ENCODE peak calls at places on chromosomes 1 and 21, in eight cellular contexts. One of them, this sample, is unnamed.

GRCh38 chr1:231702804-231703203 is 76.2 kb downstream of the DISC1 start:
- DNase-seq in activated CD4-positive, alpha-beta T cell treated with anti-CD3 and anti-CD28 coated beads, Interleukin-2, amount 50 U/mL, for 48 hours: no peak
- DNase-seq in AG20443: peak; percentile 52
- DNase-seq in activated naive CD8-positive, alpha-beta T cell treated with anti-CD3 and anti-CD28 coated beads, Interleukin-2, amount 50 U/mL, for 16 hours: no peak
- DNase-seq in fibroblast of lung: no peak
- DNase-seq in CD4-positive, alpha-beta T cell: no peak
- DNase-seq in ovary: no peak
- DNase-seq in activated T-cell treated with anti-CD3 and anti-CD28 coated beads for 24 hours: no peak
- DNase-seq in this sample: no peak

GRCh38 chr1:205270764-205271163 is 43.0 kb downstream of the TMCC2 start:
- DNase-seq in activated naive CD8-positive, alpha-beta T cell treated with anti-CD3 and anti-CD28 coated beads, Interleukin-2, amount 50 U/mL, for 16 hours: no peak
- DNase-seq in ovary: no peak
- DNase-seq in activated CD4-positive, alpha-beta T cell treated with anti-CD3 and anti-CD28 coated beads, Interleukin-2, amount 50 U/mL, for 48 hours: no peak
- DNase-seq in activated T-cell treated with anti-CD3 and anti-CD28 coated beads for 24 hours: no peak
- DNase-seq in fibroblast of lung: peak; percentile 33
- DNase-seq in CD4-positive, alpha-beta T cell: no peak
- DNase-seq in AG20443: peak; percentile 67
- DNase-seq in this sample: peak; percentile 52

GRCh38 chr1:99554727-99555126 is 91.2 kb upstream of the PALMD start:
- DNase-seq in fibroblast of lung: no peak
- DNase-seq in ovary: no peak
- DNase-seq in activated naive CD8-positive, alpha-beta T cell treated with anti-CD3 and anti-CD28 coated beads, Interleukin-2, amount 50 U/mL, for 16 hours: no peak
- DNase-seq in CD4-positive, alpha-beta T cell: no peak
- DNase-seq in activated T-cell treated with anti-CD3 and anti-CD28 coated beads for 24 hours: no peak
- DNase-seq in activated CD4-positive, alpha-beta T cell treated with anti-CD3 and anti-CD28 coated beads, Interleukin-2, amount 50 U/mL, for 48 hours: no peak
- DNase-seq in AG20443: no peak
- DNase-seq in this sample: no peak

GRCh38 chr1:84698151-84698651 is 7.9 kb upstream of the SSX2IP start:
- DNase-seq in CD4-positive, alpha-beta T cell: no peak
- DNase-seq in fibroblast of lung: peak; percentile 95
- DNase-seq in activated T-cell treated with anti-CD3 and anti-CD28 coated beads for 24 hours: no peak
- DNase-seq in activated CD4-positive, alpha-beta T cell treated with anti-CD3 and anti-CD28 coated beads, Interleukin-2, amount 50 U/mL, for 48 hours: no peak
- DNase-seq in activated naive CD8-positive, alpha-beta T cell treated with anti-CD3 and anti-CD28 coated beads, Interleukin-2, amount 50 U/mL, for 16 hours: no peak
- DNase-seq in ovary: no peak
- DNase-seq in AG20443: peak; percentile 76
- DNase-seq in this sample: peak; percentile 76

GRCh38 chr1:85579619-85580018 is 942 bp upstream of the CCN1 start:
- DNase-seq in AG20443: peak; percentile 51
- DNase-seq in activated naive CD8-positive, alpha-beta T cell treated with anti-CD3 and anti-CD28 coated beads, Interleukin-2, amount 50 U/mL, for 16 hours: no peak
- DNase-seq in fibroblast of lung: peak; percentile 69
- DNase-seq in activated CD4-positive, alpha-beta T cell treated with anti-CD3 and anti-CD28 coated beads, Interleukin-2, amount 50 U/mL, for 48 hours: no peak
- DNase-seq in ovary: peak; percentile 37
- DNase-seq in activated T-cell treated with anti-CD3 and anti-CD28 coated beads for 24 hours: no peak
- DNase-seq in CD4-positive, alpha-beta T cell: no peak
- DNase-seq in this sample: peak; percentile 86

GRCh38 chr21:43889055-43889454 is 24.0 kb downstream of the AGPAT3 start:
- DNase-seq in CD4-positive, alpha-beta T cell: no peak
- DNase-seq in fibroblast of lung: no peak
- DNase-seq in activated naive CD8-positive, alpha-beta T cell treated with anti-CD3 and anti-CD28 coated beads, Interleukin-2, amount 50 U/mL, for 16 hours: no peak
- DNase-seq in activated T-cell treated with anti-CD3 and anti-CD28 coated beads for 24 hours: no peak
- DNase-seq in AG20443: no peak
- DNase-seq in ovary: no peak
- DNase-seq in activated CD4-positive, alpha-beta T cell treated with anti-CD3 and anti-CD28 coated beads, Interleukin-2, amount 50 U/mL, for 48 hours: no peak
- DNase-seq in this sample: no peak

GRCh38 chr1:42311138-42311537 is 23.9 kb downstream of the FOXJ3 start:
- DNase-seq in activated T-cell treated with anti-CD3 and anti-CD28 coated beads for 24 hours: no peak
- DNase-seq in AG20443: no peak
- DNase-seq in activated naive CD8-positive, alpha-beta T cell treated with anti-CD3 and anti-CD28 coated beads, Interleukin-2, amount 50 U/mL, for 16 hours: no peak
- DNase-seq in fibroblast of lung: no peak
- DNase-seq in activated CD4-positive, alpha-beta T cell treated with anti-CD3 and anti-CD28 coated beads, Interleukin-2, amount 50 U/mL, for 48 hours: no peak
- DNase-seq in CD4-positive, alpha-beta T cell: no peak
- DNase-seq in ovary: no peak
- DNase-seq in this sample: no peak

GRCh38 chr1:228471762-228472398 is 15.3 kb upstream of the RNF187 start:
- DNase-seq in fibroblast of lung: peak; percentile 64
- DNase-seq in activated T-cell treated with anti-CD3 and anti-CD28 coated beads for 24 hours: no peak
- DNase-seq in AG20443: peak; percentile 48
- DNase-seq in activated naive CD8-positive, alpha-beta T cell treated with anti-CD3 and anti-CD28 coated beads, Interleukin-2, amount 50 U/mL, for 16 hours: no peak
- DNase-seq in ovary: no peak
- DNase-seq in CD4-positive, alpha-beta T cell: no peak
- DNase-seq in activated CD4-positive, alpha-beta T cell treated with anti-CD3 and anti-CD28 coated beads, Interleukin-2, amount 50 U/mL, for 48 hours: no peak
- DNase-seq in this sample: peak; percentile 34

GRCh38 chr1:3248416-3249141 is 179.6 kb downstream of the PRDM16 start:
- DNase-seq in CD4-positive, alpha-beta T cell: no peak
- DNase-seq in ovary: no peak
- DNase-seq in AG20443: no peak
- DNase-seq in activated naive CD8-positive, alpha-beta T cell treated with anti-CD3 and anti-CD28 coated beads, Interleukin-2, amount 50 U/mL, for 16 hours: no peak
- DNase-seq in fibroblast of lung: no peak
- DNase-seq in activated CD4-positive, alpha-beta T cell treated with anti-CD3 and anti-CD28 coated beads, Interleukin-2, amount 50 U/mL, for 48 hours: no peak
- DNase-seq in activated T-cell treated with anti-CD3 and anti-CD28 coated beads for 24 hours: no peak
- DNase-seq in this sample: no peak

GRCh38 chr1:193786996-193787546 is 600.7 kb upstream of the B3GALT2 start:
- DNase-seq in activated CD4-positive, alpha-beta T cell treated with anti-CD3 and anti-CD28 coated beads, Interleukin-2, amount 50 U/mL, for 48 hours: no peak
- DNase-seq in fibroblast of lung: no peak
- DNase-seq in CD4-positive, alpha-beta T cell: no peak
- DNase-seq in AG20443: no peak
- DNase-seq in activated naive CD8-positive, alpha-beta T cell treated with anti-CD3 and anti-CD28 coated beads, Interleukin-2, amount 50 U/mL, for 16 hours: no peak
- DNase-seq in activated T-cell treated with anti-CD3 and anti-CD28 coated beads for 24 hours: no peak
- DNase-seq in ovary: no peak
- DNase-seq in this sample: no peak

GRCh38 chr1:227913446-227913968 is 34.2 kb downstream of the WNT9A start:
- DNase-seq in fibroblast of lung: no peak
- DNase-seq in activated CD4-positive, alpha-beta T cell treated with anti-CD3 and anti-CD28 coated beads, Interleukin-2, amount 50 U/mL, for 48 hours: no peak
- DNase-seq in CD4-positive, alpha-beta T cell: no peak
- DNase-seq in activated T-cell treated with anti-CD3 and anti-CD28 coated beads for 24 hours: no peak
- DNase-seq in activated naive CD8-positive, alpha-beta T cell treated with anti-CD3 and anti-CD28 coated beads, Interleukin-2, amount 50 U/mL, for 16 hours: no peak
- DNase-seq in AG20443: no peak
- DNase-seq in ovary: no peak
- DNase-seq in this sample: no peak

GRCh38 chr1:1990222-1990621 is 13.4 kb downstream of the CFAP74 start:
- DNase-seq in activated T-cell treated with anti-CD3 and anti-CD28 coated beads for 24 hours: no peak
- DNase-seq in AG20443: no peak
- DNase-seq in ovary: peak; percentile 51
- DNase-seq in activated naive CD8-positive, alpha-beta T cell treated with anti-CD3 and anti-CD28 coated beads, Interleukin-2, amount 50 U/mL, for 16 hours: no peak
- DNase-seq in CD4-positive, alpha-beta T cell: no peak
- DNase-seq in fibroblast of lung: peak; percentile 26
- DNase-seq in activated CD4-positive, alpha-beta T cell treated with anti-CD3 and anti-CD28 coated beads, Interleukin-2, amount 50 U/mL, for 48 hours: no peak
- DNase-seq in this sample: no peak

GRCh38 chr1:47438321-47439150 is 692 bp downstream of the FOXD2 start:
- DNase-seq in activated naive CD8-positive, alpha-beta T cell treated with anti-CD3 and anti-CD28 coated beads, Interleukin-2, amount 50 U/mL, for 16 hours: no peak
- DNase-seq in fibroblast of lung: no peak
- DNase-seq in CD4-positive, alpha-beta T cell: peak; percentile 54
- DNase-seq in activated CD4-positive, alpha-beta T cell treated with anti-CD3 and anti-CD28 coated beads, Interleukin-2, amount 50 U/mL, for 48 hours: peak; percentile 31
- DNase-seq in AG20443: no peak
- DNase-seq in ovary: no peak
- DNase-seq in activated T-cell treated with anti-CD3 and anti-CD28 coated beads for 24 hours: no peak
- DNase-seq in this sample: no peak

This sample was measured in endothelial cell of umbilical vein.